ENCODE peak calls at places on chromosomes 7 and 10, in eight cellular contexts. One of them, this sample, is unnamed.

GRCh38 chr10:103554488-103555320 is 61.2 kb downstream of the NEURL1 start:
- DNase-seq in lower leg skin: no peak
- DNase-seq in CD4-positive, alpha-beta T cell: no peak
- DNase-seq in Calu3: no peak
- DNase-seq in fibroblast of mammary gland: peak
- DNase-seq in kidney: peak
- DNase-seq in GM13977: no peak
- DNase-seq in epithelial cell of esophagus: peak
- DNase-seq in this sample: peak

GRCh38 chr10:70761031-70761601 is 24.1 kb downstream of the TBATA start:
- DNase-seq in CD4-positive, alpha-beta T cell: no peak
- DNase-seq in lower leg skin: no peak
- DNase-seq in GM13977: no peak
- DNase-seq in epithelial cell of esophagus: no peak
- DNase-seq in Calu3: no peak
- DNase-seq in fibroblast of mammary gland: no peak
- DNase-seq in kidney: peak
- DNase-seq in this sample: no peak

GRCh38 chr10:123556736-123557135 is 109.4 kb upstream of the GPR26 start:
- DNase-seq in fibroblast of mammary gland: no peak
- DNase-seq in kidney: no peak
- DNase-seq in Calu3: no peak
- DNase-seq in CD4-positive, alpha-beta T cell: no peak
- DNase-seq in GM13977: no peak
- DNase-seq in epithelial cell of esophagus: no peak
- DNase-seq in lower leg skin: no peak
- DNase-seq in this sample: no peak

GRCh38 chr10:80598084-80598798 is 60.5 kb downstream of the SH2D4B start:
- DNase-seq in Calu3: no peak
- DNase-seq in kidney: no peak
- DNase-seq in epithelial cell of esophagus: no peak
- DNase-seq in CD4-positive, alpha-beta T cell: no peak
- DNase-seq in GM13977: peak
- DNase-seq in fibroblast of mammary gland: no peak
- DNase-seq in lower leg skin: no peak
- DNase-seq in this sample: no peak

GRCh38 chr7:105304040-105304895 is 84.5 kb downstream of the SRPK2 start:
- DNase-seq in Calu3: peak
- DNase-seq in fibroblast of mammary gland: peak
- DNase-seq in lower leg skin: no peak
- DNase-seq in epithelial cell of esophagus: peak
- DNase-seq in CD4-positive, alpha-beta T cell: no peak
- DNase-seq in kidney: no peak
- DNase-seq in GM13977: no peak
- DNase-seq in this sample: no peak

GRCh38 chr10:74177140-74177677 is 26.2 kb downstream of the ADK start:
- DNase-seq in epithelial cell of esophagus: peak
- DNase-seq in GM13977: peak
- DNase-seq in lower leg skin: peak
- DNase-seq in Calu3: peak
- DNase-seq in kidney: peak
- DNase-seq in fibroblast of mammary gland: peak
- DNase-seq in CD4-positive, alpha-beta T cell: peak
- DNase-seq in this sample: no peak

GRCh38 chr10:101008823-101009423 is 9.3 kb downstream of the LZTS2 start:
- DNase-seq in epithelial cell of esophagus: no peak
- DNase-seq in CD4-positive, alpha-beta T cell: no peak
- DNase-seq in GM13977: no peak
- DNase-seq in fibroblast of mammary gland: no peak
- DNase-seq in kidney: no peak
- DNase-seq in lower leg skin: no peak
- DNase-seq in Calu3: peak
- DNase-seq in this sample: no peak

GRCh38 chr10:100825325-100825875 is 80.0 kb downstream of the PAX2 start:
- DNase-seq in CD4-positive, alpha-beta T cell: no peak
- DNase-seq in fibroblast of mammary gland: no peak
- DNase-seq in Calu3: no peak
- DNase-seq in lower leg skin: no peak
- DNase-seq in kidney: no peak
- DNase-seq in epithelial cell of esophagus: no peak
- DNase-seq in GM13977: no peak
- DNase-seq in this sample: no peak

GRCh38 chr10:43287056-43288007 is 20.5 kb upstream of the RASGEF1A start:
- DNase-seq in kidney: peak
- DNase-seq in epithelial cell of esophagus: peak
- DNase-seq in lower leg skin: no peak
- DNase-seq in CD4-positive, alpha-beta T cell: peak
- DNase-seq in Calu3: peak
- DNase-seq in fibroblast of mammary gland: no peak
- DNase-seq in GM13977: peak
- DNase-seq in this sample: no peak

GRCh38 chr10:70272925-70273316 is 10.9 kb downstream of the NPFFR1 start:
- DNase-seq in Calu3: no peak
- DNase-seq in epithelial cell of esophagus: peak
- DNase-seq in GM13977: peak
- DNase-seq in kidney: no peak
- DNase-seq in fibroblast of mammary gland: peak
- DNase-seq in CD4-positive, alpha-beta T cell: no peak
- DNase-seq in lower leg skin: no peak
- DNase-seq in this sample: no peak

GRCh38 chr7:94276046-94276445 is 118.6 kb upstream of the COL1A2 start:
- DNase-seq in CD4-positive, alpha-beta T cell: no peak
- DNase-seq in lower leg skin: no peak
- DNase-seq in epithelial cell of esophagus: no peak
- DNase-seq in kidney: no peak
- DNase-seq in fibroblast of mammary gland: no peak
- DNase-seq in Calu3: no peak
- DNase-seq in GM13977: no peak
- DNase-seq in this sample: no peak
- TF ChIP-seq CTCF in CD4-positive, alpha-beta T cell: no peak
- TF ChIP-seq CTCF in lower leg skin: no peak
- TF ChIP-seq CTCF in epithelial cell of esophagus: no peak
- TF ChIP-seq CTCF in kidney: no peak
- TF ChIP-seq CTCF in fibroblast of mammary gland: no peak
- TF ChIP-seq CTCF in Calu3: no peak
- TF ChIP-seq CTCF in GM13977: no peak
- TF ChIP-seq CTCF in this sample: no peak

GRCh38 chr10:119030421-119031250 is 1.1 kb downstream of the NANOS1 start:
- DNase-seq in Calu3: peak
- DNase-seq in GM13977: peak
- DNase-seq in kidney: peak
- DNase-seq in CD4-positive, alpha-beta T cell: peak
- DNase-seq in fibroblast of mammary gland: peak
- DNase-seq in lower leg skin: no peak
- DNase-seq in epithelial cell of esophagus: peak
- DNase-seq in this sample: peak
- TF ChIP-seq CTCF in Calu3: no peak
- TF ChIP-seq CTCF in GM13977: peak
- TF ChIP-seq CTCF in kidney: no peak
- TF ChIP-seq CTCF in CD4-positive, alpha-beta T cell: no peak
- TF ChIP-seq CTCF in fibroblast of mammary gland: no peak
- TF ChIP-seq CTCF in lower leg skin: no peak
- TF ChIP-seq CTCF in epithelial cell of esophagus: no peak
- TF ChIP-seq CTCF in this sample: peak

DNA sequence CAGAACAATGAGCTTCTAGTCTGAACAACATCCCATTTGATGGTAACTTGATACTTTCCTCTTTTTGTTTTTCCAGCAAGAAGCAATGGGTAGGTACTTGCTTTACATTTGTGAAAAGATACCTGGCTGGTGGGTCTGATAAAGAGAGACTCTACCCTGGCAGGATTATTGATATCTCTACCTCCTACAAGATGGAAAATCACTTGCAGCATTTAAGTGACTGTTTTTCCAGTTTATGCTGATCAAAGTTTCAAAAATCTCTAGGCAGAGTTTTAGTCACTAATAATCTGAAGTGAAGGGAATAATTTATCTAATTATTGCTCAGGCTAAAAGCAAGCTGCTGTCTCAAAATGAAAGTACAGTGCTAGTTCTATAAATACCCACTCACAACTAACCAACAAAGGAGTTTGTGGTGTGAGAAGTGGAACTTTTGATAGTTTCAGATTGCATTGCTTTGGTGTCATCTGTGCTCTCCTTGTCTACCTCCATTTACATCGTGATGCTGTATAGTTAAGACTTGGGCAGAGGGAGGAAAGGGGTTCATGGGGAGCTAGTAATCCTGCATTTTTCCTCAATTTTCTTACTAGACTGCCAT is 86.0 kb upstream of the ANKRD1 start:
- DNase-seq in kidney: no peak
- DNase-seq in Calu3: no peak
- DNase-seq in fibroblast of mammary gland: no peak
- DNase-seq in lower leg skin: no peak
- DNase-seq in CD4-positive, alpha-beta T cell: no peak
- DNase-seq in GM13977: peak
- DNase-seq in epithelial cell of esophagus: no peak
- DNase-seq in this sample: no peak
- TF ChIP-seq CTCF in kidney: no peak
- TF ChIP-seq CTCF in Calu3: no peak
- TF ChIP-seq CTCF in fibroblast of mammary gland: no peak
- TF ChIP-seq CTCF in lower leg skin: no peak
- TF ChIP-seq CTCF in CD4-positive, alpha-beta T cell: no peak
- TF ChIP-seq CTCF in GM13977: no peak
- TF ChIP-seq CTCF in epithelial cell of esophagus: no peak
- TF ChIP-seq CTCF in this sample: no peak

DNA sequence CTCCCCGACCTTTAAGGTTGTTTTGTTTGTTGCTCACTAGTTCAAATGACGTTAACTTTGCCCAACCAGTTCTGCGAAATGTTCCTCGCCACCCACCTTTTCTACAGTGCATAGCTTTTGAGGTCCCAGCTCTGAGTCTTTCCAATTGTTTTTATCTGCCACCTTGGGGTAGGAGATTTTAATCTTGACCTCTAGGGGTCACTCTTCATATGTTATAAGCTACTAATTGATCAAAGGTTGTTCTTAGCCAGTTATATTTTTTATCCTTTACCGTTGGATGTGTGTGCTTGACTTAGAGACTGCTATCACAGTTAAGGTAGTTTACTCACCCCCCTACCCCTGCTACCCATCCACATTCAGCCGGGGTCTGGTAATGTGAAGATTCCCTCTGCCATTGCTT is 372.4 kb downstream of the SUGCT start:
- DNase-seq in lower leg skin: no peak
- DNase-seq in CD4-positive, alpha-beta T cell: no peak
- DNase-seq in GM13977: peak
- DNase-seq in fibroblast of mammary gland: peak
- DNase-seq in Calu3: no peak
- DNase-seq in kidney: no peak
- DNase-seq in epithelial cell of esophagus: peak
- DNase-seq in this sample: no peak
- TF ChIP-seq CTCF in lower leg skin: no peak
- TF ChIP-seq CTCF in CD4-positive, alpha-beta T cell: no peak
- TF ChIP-seq CTCF in GM13977: peak
- TF ChIP-seq CTCF in fibroblast of mammary gland: peak
- TF ChIP-seq CTCF in Calu3: no peak
- TF ChIP-seq CTCF in kidney: no peak
- TF ChIP-seq CTCF in epithelial cell of esophagus: no peak
- TF ChIP-seq CTCF in this sample: peak

GRCh38 chr7:42002654-42003053 is 234.4 kb downstream of the GLI3 start:
- DNase-seq in CD4-positive, alpha-beta T cell: no peak
- DNase-seq in GM13977: no peak
- DNase-seq in fibroblast of mammary gland: no peak
- DNase-seq in lower leg skin: no peak
- DNase-seq in Calu3: no peak
- DNase-seq in kidney: no peak
- DNase-seq in epithelial cell of esophagus: no peak
- DNase-seq in this sample: no peak

GRCh38 chr7:42012786-42013360 is 224.1 kb downstream of the GLI3 start:
- DNase-seq in CD4-positive, alpha-beta T cell: no peak
- DNase-seq in Calu3: no peak
- DNase-seq in epithelial cell of esophagus: no peak
- DNase-seq in lower leg skin: no peak
- DNase-seq in GM13977: no peak
- DNase-seq in kidney: no peak
- DNase-seq in fibroblast of mammary gland: no peak
- DNase-seq in this sample: no peak

GRCh38 chr7:42010751-42011150 is 226.3 kb downstream of the GLI3 start:
- DNase-seq in CD4-positive, alpha-beta T cell: no peak
- DNase-seq in Calu3: no peak
- DNase-seq in epithelial cell of esophagus: no peak
- DNase-seq in GM13977: no peak
- DNase-seq in kidney: no peak
- DNase-seq in fibroblast of mammary gland: no peak
- DNase-seq in lower leg skin: no peak
- DNase-seq in this sample: no peak

GRCh38 chr7:42006801-42007394 is 230.1 kb downstream of the GLI3 start:
- DNase-seq in epithelial cell of esophagus: no peak
- DNase-seq in GM13977: no peak
- DNase-seq in fibroblast of mammary gland: no peak
- DNase-seq in lower leg skin: no peak
- DNase-seq in CD4-positive, alpha-beta T cell: no peak
- DNase-seq in kidney: no peak
- DNase-seq in Calu3: no peak
- DNase-seq in this sample: no peak
- TF ChIP-seq CTCF in epithelial cell of esophagus: no peak
- TF ChIP-seq CTCF in GM13977: no peak
- TF ChIP-seq CTCF in fibroblast of mammary gland: no peak
- TF ChIP-seq CTCF in lower leg skin: no peak
- TF ChIP-seq CTCF in CD4-positive, alpha-beta T cell: no peak
- TF ChIP-seq CTCF in kidney: no peak
- TF ChIP-seq CTCF in Calu3: no peak
- TF ChIP-seq CTCF in this sample: no peak

GRCh38 chr7:39810204-39810642 is 139.8 kb upstream of the CDK13 start:
- DNase-seq in GM13977: no peak
- DNase-seq in CD4-positive, alpha-beta T cell: no peak
- DNase-seq in kidney: no peak
- DNase-seq in epithelial cell of esophagus: peak
- DNase-seq in Calu3: peak
- DNase-seq in fibroblast of mammary gland: no peak
- DNase-seq in lower leg skin: no peak
- DNase-seq in this sample: no peak
- TF ChIP-seq CTCF in GM13977: no peak
- TF ChIP-seq CTCF in CD4-positive, alpha-beta T cell: no peak
- TF ChIP-seq CTCF in kidney: no peak
- TF ChIP-seq CTCF in epithelial cell of esophagus: peak
- TF ChIP-seq CTCF in Calu3: peak
- TF ChIP-seq CTCF in fibroblast of mammary gland: no peak
- TF ChIP-seq CTCF in lower leg skin: no peak
- TF ChIP-seq CTCF in this sample: peak

DNA sequence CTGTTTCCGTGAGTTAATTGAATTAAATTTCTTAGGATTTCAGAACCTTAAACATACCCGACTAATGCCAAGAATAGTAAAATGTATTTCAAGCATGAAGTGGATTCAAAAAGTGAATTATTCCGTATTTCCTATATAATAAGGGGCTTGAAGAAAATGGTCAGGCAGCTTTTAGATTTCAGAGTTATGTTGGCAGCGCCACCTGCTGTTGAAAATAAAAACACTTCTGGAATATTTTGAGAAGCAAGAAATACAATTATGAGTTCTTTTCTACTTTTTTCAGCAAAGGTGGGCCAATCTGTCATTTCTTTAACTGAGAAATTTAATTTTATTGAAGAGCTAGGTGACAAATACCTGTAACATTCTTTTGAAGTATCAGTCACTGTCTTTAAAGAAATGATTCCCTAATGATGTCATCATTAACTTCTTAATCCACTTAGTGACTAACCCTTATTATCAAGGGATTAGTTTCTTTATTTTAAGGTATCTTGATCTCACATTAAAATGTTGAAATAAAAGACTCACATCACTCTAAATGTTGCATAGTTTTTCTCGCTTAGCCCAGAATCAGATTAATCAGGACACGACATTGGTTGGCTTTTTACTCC is 36.6 kb upstream of the AGR3 start:
- DNase-seq in Calu3: peak
- DNase-seq in fibroblast of mammary gland: peak
- DNase-seq in CD4-positive, alpha-beta T cell: no peak
- DNase-seq in epithelial cell of esophagus: peak
- DNase-seq in lower leg skin: no peak
- DNase-seq in GM13977: no peak
- DNase-seq in kidney: no peak
- DNase-seq in this sample: peak
- TF ChIP-seq CTCF in Calu3: peak
- TF ChIP-seq CTCF in fibroblast of mammary gland: peak
- TF ChIP-seq CTCF in CD4-positive, alpha-beta T cell: peak
- TF ChIP-seq CTCF in epithelial cell of esophagus: peak
- TF ChIP-seq CTCF in lower leg skin: no peak
- TF ChIP-seq CTCF in GM13977: peak
- TF ChIP-seq CTCF in kidney: peak
- TF ChIP-seq CTCF in this sample: peak

This sample was measured in neural crest cell.